ENCODE peak calls at places on chromosomes 3 and 15, in eight cellular contexts. One of them, this sample, is unnamed.

GRCh38 chr3:130935761-130936160 is 41.9 kb downstream of the ATP2C1 start:
- DNase-seq in AG04450: no peak
- DNase-seq in dorsolateral prefrontal cortex: no peak
- DNase-seq in lower lobe of right lung: no peak
- DNase-seq in fibroblast of the aortic adventitia: peak; percentile 70
- DNase-seq in GM12864: no peak
- DNase-seq in vagina: no peak
- DNase-seq in fibroblast of villous mesenchyme: peak; percentile 51
- DNase-seq in this sample: peak; percentile 52

GRCh38 chr3:85710490-85710889 is 751.7 kb downstream of the CADM2 start:
- DNase-seq in AG04450: no peak
- DNase-seq in dorsolateral prefrontal cortex: no peak
- DNase-seq in lower lobe of right lung: no peak
- DNase-seq in fibroblast of the aortic adventitia: no peak
- DNase-seq in GM12864: no peak
- DNase-seq in vagina: no peak
- DNase-seq in fibroblast of villous mesenchyme: no peak
- DNase-seq in this sample: no peak

GRCh38 chr3:24086597-24087369 is 141.7 kb downstream of the NR1D2 start:
- DNase-seq in AG04450: no peak
- DNase-seq in dorsolateral prefrontal cortex: no peak
- DNase-seq in lower lobe of right lung: no peak
- DNase-seq in fibroblast of the aortic adventitia: peak; percentile 30
- DNase-seq in GM12864: no peak
- DNase-seq in vagina: no peak
- DNase-seq in fibroblast of villous mesenchyme: peak; percentile 19
- DNase-seq in this sample: no peak

GRCh38 chr15:57591822-57592367 is at the start of gene MYZAP:
- DNase-seq in AG04450: no peak
- DNase-seq in dorsolateral prefrontal cortex: no peak
- DNase-seq in lower lobe of right lung: peak; percentile 75
- DNase-seq in fibroblast of the aortic adventitia: no peak
- DNase-seq in GM12864: no peak
- DNase-seq in vagina: no peak
- DNase-seq in fibroblast of villous mesenchyme: peak; percentile 10
- DNase-seq in this sample: no peak

GRCh38 chr3:186320862-186321568 is 41.0 kb downstream of the DGKG start:
- DNase-seq in AG04450: no peak
- DNase-seq in dorsolateral prefrontal cortex: no peak
- DNase-seq in lower lobe of right lung: no peak
- DNase-seq in fibroblast of the aortic adventitia: no peak
- DNase-seq in GM12864: no peak
- DNase-seq in vagina: no peak
- DNase-seq in fibroblast of villous mesenchyme: peak; percentile 34
- DNase-seq in this sample: no peak

GRCh38 chr3:171753025-171753472 is 57.2 kb downstream of the PLD1 start:
- DNase-seq in AG04450: no peak
- DNase-seq in dorsolateral prefrontal cortex: no peak
- DNase-seq in lower lobe of right lung: no peak
- DNase-seq in fibroblast of the aortic adventitia: peak; percentile 88
- DNase-seq in GM12864: no peak
- DNase-seq in vagina: no peak
- DNase-seq in fibroblast of villous mesenchyme: peak; percentile 19
- DNase-seq in this sample: no peak

GRCh38 chr15:25090073-25090733 is 135.4 kb downstream of the SNRPN start:
- DNase-seq in AG04450: no peak
- DNase-seq in dorsolateral prefrontal cortex: no peak
- DNase-seq in lower lobe of right lung: no peak
- DNase-seq in fibroblast of the aortic adventitia: no peak
- DNase-seq in GM12864: no peak
- DNase-seq in vagina: peak; percentile 77
- DNase-seq in fibroblast of villous mesenchyme: no peak
- DNase-seq in this sample: no peak

GRCh38 chr3:123055352-123055751 is 11.5 kb upstream of the PDIA5 start:
- DNase-seq in AG04450: no peak
- DNase-seq in dorsolateral prefrontal cortex: no peak
- DNase-seq in lower lobe of right lung: no peak
- DNase-seq in fibroblast of the aortic adventitia: no peak
- DNase-seq in GM12864: no peak
- DNase-seq in vagina: no peak
- DNase-seq in fibroblast of villous mesenchyme: no peak
- DNase-seq in this sample: no peak

GRCh38 chr3:122642935-122643334 is 37.7 kb upstream of the PARP14 start:
- DNase-seq in AG04450: no peak
- DNase-seq in dorsolateral prefrontal cortex: no peak
- DNase-seq in lower lobe of right lung: no peak
- DNase-seq in fibroblast of the aortic adventitia: no peak
- DNase-seq in GM12864: peak; percentile 64
- DNase-seq in vagina: no peak
- DNase-seq in fibroblast of villous mesenchyme: no peak
- DNase-seq in this sample: no peak

GRCh38 chr15:90004671-90005070 is 3.5 kb downstream of the ZNF710 start:
- DNase-seq in AG04450: peak; percentile 92
- DNase-seq in dorsolateral prefrontal cortex: no peak
- DNase-seq in lower lobe of right lung: peak; percentile 55
- DNase-seq in fibroblast of the aortic adventitia: peak; percentile 96
- DNase-seq in GM12864: no peak
- DNase-seq in vagina: no peak
- DNase-seq in fibroblast of villous mesenchyme: peak; percentile 94
- DNase-seq in this sample: peak; percentile 81

GRCh38 chr3:126850370-126851085 is 132.4 kb upstream of the PLXNA1 start:
- DNase-seq in AG04450: peak; percentile 56
- DNase-seq in dorsolateral prefrontal cortex: no peak
- DNase-seq in lower lobe of right lung: peak; percentile 56
- DNase-seq in fibroblast of the aortic adventitia: peak; percentile 82
- DNase-seq in GM12864: no peak
- DNase-seq in vagina: peak; percentile 47
- DNase-seq in fibroblast of villous mesenchyme: peak; percentile 66
- DNase-seq in this sample: peak; percentile 63

GRCh38 chr3:114850913-114851312 is 296.2 kb downstream of the ZBTB20 start:
- DNase-seq in AG04450: no peak
- DNase-seq in dorsolateral prefrontal cortex: no peak
- DNase-seq in lower lobe of right lung: no peak
- DNase-seq in fibroblast of the aortic adventitia: no peak
- DNase-seq in GM12864: no peak
- DNase-seq in vagina: no peak
- DNase-seq in fibroblast of villous mesenchyme: no peak
- DNase-seq in this sample: peak; percentile 19

GRCh38 chr3:157782236-157782635 is 279.0 kb upstream of the VEPH1 start:
- DNase-seq in AG04450: no peak
- DNase-seq in dorsolateral prefrontal cortex: no peak
- DNase-seq in lower lobe of right lung: no peak
- DNase-seq in fibroblast of the aortic adventitia: peak; percentile 27
- DNase-seq in GM12864: no peak
- DNase-seq in vagina: no peak
- DNase-seq in fibroblast of villous mesenchyme: no peak
- DNase-seq in this sample: no peak

GRCh38 chr3:84292113-84292512 is 666.7 kb upstream of the CADM2 start:
- DNase-seq in AG04450: no peak
- DNase-seq in dorsolateral prefrontal cortex: no peak
- DNase-seq in lower lobe of right lung: no peak
- DNase-seq in fibroblast of the aortic adventitia: no peak
- DNase-seq in GM12864: no peak
- DNase-seq in vagina: no peak
- DNase-seq in fibroblast of villous mesenchyme: no peak
- DNase-seq in this sample: no peak

GRCh38 chr3:183489455-183490210 is 61.2 kb upstream of the MCF2L2 start:
- DNase-seq in AG04450: no peak
- DNase-seq in dorsolateral prefrontal cortex: no peak
- DNase-seq in lower lobe of right lung: no peak
- DNase-seq in fibroblast of the aortic adventitia: peak; percentile 21
- DNase-seq in GM12864: no peak
- DNase-seq in vagina: no peak
- DNase-seq in fibroblast of villous mesenchyme: peak; percentile 22
- DNase-seq in this sample: no peak

GRCh38 chr3:190840146-190840545 is 22.3 kb downstream of the GMNC start:
- DNase-seq in AG04450: no peak
- DNase-seq in dorsolateral prefrontal cortex: no peak
- DNase-seq in lower lobe of right lung: no peak
- DNase-seq in fibroblast of the aortic adventitia: peak; percentile 5
- DNase-seq in GM12864: no peak
- DNase-seq in vagina: no peak
- DNase-seq in fibroblast of villous mesenchyme: no peak
- DNase-seq in this sample: no peak

GRCh38 chr15:99345242-99345641 is 94.0 kb downstream of the LRRC28 start:
- DNase-seq in AG04450: no peak
- DNase-seq in dorsolateral prefrontal cortex: no peak
- DNase-seq in lower lobe of right lung: no peak
- DNase-seq in fibroblast of the aortic adventitia: no peak
- DNase-seq in GM12864: no peak
- DNase-seq in vagina: no peak
- DNase-seq in fibroblast of villous mesenchyme: no peak
- DNase-seq in this sample: no peak

DNA sequence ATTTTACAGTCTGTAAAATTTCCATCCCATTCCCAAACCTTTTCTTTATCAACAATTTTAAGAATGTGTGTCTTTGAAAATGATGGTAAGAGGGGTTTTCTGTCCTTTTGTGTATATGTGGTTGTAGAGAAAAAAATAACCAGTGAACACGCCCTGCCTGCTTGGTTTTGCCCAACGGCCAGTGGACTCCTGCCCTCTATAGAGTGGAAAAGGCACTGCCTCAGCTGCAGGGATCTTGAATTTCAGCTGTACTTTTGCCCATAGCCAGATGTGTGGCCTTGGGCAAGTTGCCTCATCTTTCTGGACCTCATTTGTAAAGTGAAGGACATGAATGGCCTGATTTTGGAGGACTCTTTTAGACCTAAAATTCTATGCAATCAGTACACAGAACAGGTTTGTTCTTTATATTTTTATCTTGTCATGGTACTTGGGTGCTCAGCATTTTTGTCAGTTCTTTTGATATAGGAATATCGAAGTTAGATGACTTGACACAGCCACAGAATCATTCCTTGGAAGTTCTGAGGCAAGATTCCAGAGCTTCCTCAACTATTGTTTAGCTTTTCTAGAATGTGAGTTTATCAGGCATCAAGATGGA is 81.0 kb downstream of the CLDN11 start:
- DNase-seq in AG04450: peak; percentile 15
- DNase-seq in dorsolateral prefrontal cortex: no peak
- DNase-seq in lower lobe of right lung: no peak
- DNase-seq in fibroblast of the aortic adventitia: peak; percentile 88
- DNase-seq in GM12864: no peak
- DNase-seq in vagina: no peak
- DNase-seq in fibroblast of villous mesenchyme: peak; percentile 74
- DNase-seq in this sample: no peak
- TF ChIP-seq CTCF in AG04450: peak; percentile 60
- TF ChIP-seq CTCF in dorsolateral prefrontal cortex: peak; percentile 70
- TF ChIP-seq CTCF in lower lobe of right lung: peak; percentile 37
- TF ChIP-seq CTCF in fibroblast of the aortic adventitia: peak; percentile 82
- TF ChIP-seq CTCF in GM12864: peak; percentile 60
- TF ChIP-seq CTCF in vagina: no peak
- TF ChIP-seq CTCF in fibroblast of villous mesenchyme: peak; percentile 74
- TF ChIP-seq CTCF in this sample: peak; percentile 76

GRCh38 chr3:140396110-140396509 is 281.8 kb upstream of the TRIM42 start:
- DNase-seq in AG04450: no peak
- DNase-seq in dorsolateral prefrontal cortex: no peak
- DNase-seq in lower lobe of right lung: no peak
- DNase-seq in fibroblast of the aortic adventitia: no peak
- DNase-seq in GM12864: no peak
- DNase-seq in vagina: no peak
- DNase-seq in fibroblast of villous mesenchyme: no peak
- DNase-seq in this sample: no peak

GRCh38 chr3:140395134-140396075 is 282.5 kb upstream of the TRIM42 start:
- DNase-seq in AG04450: no peak
- DNase-seq in dorsolateral prefrontal cortex: no peak
- DNase-seq in lower lobe of right lung: no peak
- DNase-seq in fibroblast of the aortic adventitia: no peak
- DNase-seq in GM12864: no peak
- DNase-seq in vagina: no peak
- DNase-seq in fibroblast of villous mesenchyme: no peak
- DNase-seq in this sample: no peak

GRCh38 chr3:140391041-140391440 is 286.8 kb upstream of the TRIM42 start:
- DNase-seq in AG04450: no peak
- DNase-seq in dorsolateral prefrontal cortex: no peak
- DNase-seq in lower lobe of right lung: no peak
- DNase-seq in fibroblast of the aortic adventitia: no peak
- DNase-seq in GM12864: no peak
- DNase-seq in vagina: peak; percentile 37
- DNase-seq in fibroblast of villous mesenchyme: no peak
- DNase-seq in this sample: no peak

GRCh38 chr3:140397847-140398246 is 280.0 kb upstream of the TRIM42 start:
- DNase-seq in AG04450: no peak
- DNase-seq in dorsolateral prefrontal cortex: no peak
- DNase-seq in lower lobe of right lung: no peak
- DNase-seq in fibroblast of the aortic adventitia: no peak
- DNase-seq in GM12864: no peak
- DNase-seq in vagina: no peak
- DNase-seq in fibroblast of villous mesenchyme: no peak
- DNase-seq in this sample: no peak

GRCh38 chr3:140394488-140395133 is 283.3 kb upstream of the TRIM42 start:
- DNase-seq in AG04450: no peak
- DNase-seq in dorsolateral prefrontal cortex: no peak
- DNase-seq in lower lobe of right lung: no peak
- DNase-seq in fibroblast of the aortic adventitia: no peak
- DNase-seq in GM12864: no peak
- DNase-seq in vagina: no peak
- DNase-seq in fibroblast of villous mesenchyme: no peak
- DNase-seq in this sample: peak; percentile 30
- H3K4me3 ChIP-seq in AG04450: no peak overlapping the region
- H3K4me3 ChIP-seq in dorsolateral prefrontal cortex: no peak overlapping the region
- H3K4me3 ChIP-seq in lower lobe of right lung: no peak overlapping the region
- H3K4me3 ChIP-seq in fibroblast of the aortic adventitia: no peak overlapping the region
- H3K4me3 ChIP-seq in GM12864: no peak overlapping the region
- H3K4me3 ChIP-seq in vagina: no peak overlapping the region
- H3K4me3 ChIP-seq in fibroblast of villous mesenchyme: no peak overlapping the region
- H3K4me3 ChIP-seq in this sample: no peak overlapping the region

DNA sequence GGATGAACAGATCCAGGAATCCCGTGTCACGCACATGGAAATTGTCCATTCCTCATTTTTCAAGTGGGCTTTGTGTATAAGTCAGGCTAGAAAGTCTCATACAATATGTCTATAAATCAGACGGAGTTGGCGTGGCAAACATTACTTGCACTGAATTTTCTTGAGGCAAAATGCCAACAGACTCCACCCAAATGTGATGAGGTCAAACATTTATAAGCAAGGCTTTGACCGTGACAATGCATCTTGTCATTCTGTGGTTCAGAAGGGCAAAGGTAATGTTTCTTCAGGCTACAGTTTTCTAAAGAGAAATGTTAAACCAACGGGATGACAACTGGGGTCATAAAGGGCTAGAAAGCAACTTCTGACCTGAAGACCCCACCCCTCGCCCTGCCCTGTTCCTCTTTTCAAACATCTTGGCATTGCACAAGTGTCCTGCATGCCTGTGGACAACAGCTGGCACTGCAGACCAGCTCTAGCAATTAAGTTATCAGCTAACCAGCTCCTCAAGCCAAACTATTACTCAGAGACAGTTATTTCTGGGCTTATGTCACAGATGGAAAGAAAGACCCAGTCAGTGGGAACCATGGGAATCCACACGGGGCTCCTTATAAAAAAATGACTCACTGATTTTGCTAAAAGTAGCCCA is 36.5 kb upstream of the SPTBN5 start:
- DNase-seq in AG04450: peak; percentile 76
- DNase-seq in dorsolateral prefrontal cortex: no peak
- DNase-seq in lower lobe of right lung: peak; percentile 78
- DNase-seq in fibroblast of the aortic adventitia: peak; percentile 99
- DNase-seq in GM12864: no peak
- DNase-seq in vagina: no peak
- DNase-seq in fibroblast of villous mesenchyme: peak; percentile 95
- DNase-seq in this sample: peak; percentile 86
- TF ChIP-seq CTCF in AG04450: peak; percentile 26
- TF ChIP-seq CTCF in dorsolateral prefrontal cortex: no peak
- TF ChIP-seq CTCF in lower lobe of right lung: peak; percentile 24
- TF ChIP-seq CTCF in fibroblast of the aortic adventitia: peak; percentile 34
- TF ChIP-seq CTCF in GM12864: no peak
- TF ChIP-seq CTCF in vagina: no peak
- TF ChIP-seq CTCF in fibroblast of villous mesenchyme: peak; percentile 43
- TF ChIP-seq CTCF in this sample: peak; percentile 57

GRCh38 chr15:68553994-68554715 is 24.6 kb upstream of the CORO2B start:
- DNase-seq in AG04450: peak; percentile 18
- DNase-seq in dorsolateral prefrontal cortex: peak; percentile 64
- DNase-seq in lower lobe of right lung: no peak
- DNase-seq in fibroblast of the aortic adventitia: peak; percentile 76
- DNase-seq in GM12864: peak; percentile 27
- DNase-seq in vagina: peak; percentile 56
- DNase-seq in fibroblast of villous mesenchyme: peak; percentile 69
- DNase-seq in this sample: no peak
- H3K4me3 ChIP-seq in AG04450: no peak overlapping the region
- H3K4me3 ChIP-seq in dorsolateral prefrontal cortex: no peak overlapping the region
- H3K4me3 ChIP-seq in lower lobe of right lung: no peak overlapping the region
- H3K4me3 ChIP-seq in fibroblast of the aortic adventitia: no peak overlapping the region
- H3K4me3 ChIP-seq in GM12864: no peak overlapping the region
- H3K4me3 ChIP-seq in vagina: no peak overlapping the region
- H3K4me3 ChIP-seq in fibroblast of villous mesenchyme: no peak overlapping the region
- H3K4me3 ChIP-seq in this sample: no peak overlapping the region